ENCODE peak calls at places on chromosomes 11 and 22, in six cellular contexts. One of them, this sample, is unnamed.

GRCh38 chr11:65545853-65546216 is 12.3 kb downstream of the LTBP3 start:
- DNase-seq in fibroblast of pulmonary artery: no peak
- DNase-seq in uterus: no peak
- DNase-seq in upper lobe of right lung: no peak
- DNase-seq in HCT116: no peak
- DNase-seq in K562: no peak
- DNase-seq in this sample: no peak

GRCh38 chr22:36253523-36254490 is 874 bp downstream of the APOL1 start:
- DNase-seq in upper lobe of right lung: no peak
- DNase-seq in fibroblast of pulmonary artery: peak; percentile 41
- DNase-seq in uterus: peak; percentile 73
- DNase-seq in HCT116: no peak
- DNase-seq in K562: peak; percentile 57
- DNase-seq in this sample: peak; percentile 44

GRCh38 chr22:27004434-27004833 is 347.0 kb downstream of the MIAT start:
- DNase-seq in K562: peak; percentile 1
- DNase-seq in uterus: no peak
- DNase-seq in HCT116: no peak
- DNase-seq in fibroblast of pulmonary artery: no peak
- DNase-seq in upper lobe of right lung: no peak
- DNase-seq in this sample: no peak

GRCh38 chr11:815675-816432 is 2.9 kb upstream of the PNPLA2 start:
- DNase-seq in K562: no peak
- DNase-seq in fibroblast of pulmonary artery: no peak
- DNase-seq in uterus: no peak
- DNase-seq in upper lobe of right lung: no peak
- DNase-seq in HCT116: no peak
- DNase-seq in this sample: no peak

GRCh38 chr11:63920870-63921417 is 4.0 kb upstream of the RCOR2 start:
- DNase-seq in HCT116: no peak
- DNase-seq in fibroblast of pulmonary artery: no peak
- DNase-seq in uterus: no peak
- DNase-seq in K562: peak; percentile 73
- DNase-seq in upper lobe of right lung: no peak
- DNase-seq in this sample: no peak

GRCh38 chr11:36464720-36465119 is 45.4 kb downstream of the TRAF6 start:
- DNase-seq in K562: no peak
- DNase-seq in fibroblast of pulmonary artery: no peak
- DNase-seq in HCT116: no peak
- DNase-seq in uterus: no peak
- DNase-seq in upper lobe of right lung: no peak
- DNase-seq in this sample: no peak

GRCh38 chr11:102850973-102851745 is 7.8 kb upstream of the MMP3 start:
- DNase-seq in upper lobe of right lung: no peak
- DNase-seq in K562: no peak
- DNase-seq in uterus: no peak
- DNase-seq in HCT116: no peak
- DNase-seq in fibroblast of pulmonary artery: peak; percentile 27
- DNase-seq in this sample: no peak

GRCh38 chr11:62850911-62851806 is 11.8 kb upstream of the WDR74 start:
- DNase-seq in HCT116: peak; percentile 47
- DNase-seq in fibroblast of pulmonary artery: no peak
- DNase-seq in upper lobe of right lung: no peak
- DNase-seq in uterus: no peak
- DNase-seq in K562: peak; percentile 70
- DNase-seq in this sample: no peak

GRCh38 chr11:95790933-95791247 is 592 bp downstream of the CEP57 start:
- DNase-seq in HCT116: peak; percentile 28
- DNase-seq in uterus: peak; percentile 65
- DNase-seq in K562: peak; percentile 88
- DNase-seq in fibroblast of pulmonary artery: peak; percentile 71
- DNase-seq in upper lobe of right lung: peak; percentile 89
- DNase-seq in this sample: no peak

GRCh38 chr11:106794058-106794457 is 224.2 kb downstream of the GUCY1A2 start:
- DNase-seq in K562: no peak
- DNase-seq in uterus: no peak
- DNase-seq in HCT116: no peak
- DNase-seq in upper lobe of right lung: no peak
- DNase-seq in fibroblast of pulmonary artery: peak; percentile 18
- DNase-seq in this sample: no peak

GRCh38 chr11:31240340-31240904 is 129.1 kb downstream of the DCDC1 start:
- DNase-seq in fibroblast of pulmonary artery: peak; percentile 69
- DNase-seq in upper lobe of right lung: no peak
- DNase-seq in uterus: no peak
- DNase-seq in K562: peak; percentile 68
- DNase-seq in HCT116: peak; percentile 59
- DNase-seq in this sample: no peak

GRCh38 chr11:77127969-77128691 is at the start of gene MYO7A:
- DNase-seq in upper lobe of right lung: peak; percentile 73
- DNase-seq in uterus: peak; percentile 42
- DNase-seq in fibroblast of pulmonary artery: peak; percentile 55
- DNase-seq in HCT116: no peak
- DNase-seq in K562: peak; percentile 54
- DNase-seq in this sample: peak; percentile 66

GRCh38 chr22:22380098-22381030 is 128.2 kb downstream of the ZNF280B start:
- DNase-seq in HCT116: no peak
- DNase-seq in uterus: no peak
- DNase-seq in K562: peak; percentile 80
- DNase-seq in fibroblast of pulmonary artery: no peak
- DNase-seq in upper lobe of right lung: no peak
- DNase-seq in this sample: no peak

GRCh38 chr22:49632199-49633009 is 195.3 kb downstream of the BRD1 start:
- DNase-seq in upper lobe of right lung: no peak
- DNase-seq in fibroblast of pulmonary artery: peak; percentile 62
- DNase-seq in HCT116: peak; percentile 7
- DNase-seq in uterus: no peak
- DNase-seq in K562: no peak
- DNase-seq in this sample: peak; percentile 75

GRCh38 chr22:44391026-44391425 is 78.3 kb upstream of the SHISAL1 start:
- DNase-seq in uterus: no peak
- DNase-seq in fibroblast of pulmonary artery: no peak
- DNase-seq in K562: no peak
- DNase-seq in upper lobe of right lung: no peak
- DNase-seq in HCT116: no peak
- DNase-seq in this sample: peak; percentile 16

GRCh38 chr22:50243704-50244419 is 961 bp downstream of the TUBGCP6 start:
- DNase-seq in HCT116: no peak
- DNase-seq in upper lobe of right lung: no peak
- DNase-seq in fibroblast of pulmonary artery: no peak
- DNase-seq in K562: no peak
- DNase-seq in uterus: no peak
- DNase-seq in this sample: no peak

GRCh38 chr11:116773203-116774112 is 671 bp upstream of the BUD13 start:
- DNase-seq in K562: no peak
- DNase-seq in fibroblast of pulmonary artery: no peak
- DNase-seq in upper lobe of right lung: no peak
- DNase-seq in HCT116: no peak
- DNase-seq in uterus: no peak
- DNase-seq in this sample: no peak

GRCh38 chr11:61554172-61554988 is 26.5 kb downstream of the SYT7 start:
- DNase-seq in K562: no peak
- DNase-seq in uterus: no peak
- DNase-seq in upper lobe of right lung: no peak
- DNase-seq in HCT116: no peak
- DNase-seq in fibroblast of pulmonary artery: no peak
- DNase-seq in this sample: no peak

GRCh38 chr11:71563401-71563800 is 2.0 kb upstream of the KRTAP5-10 start:
- DNase-seq in fibroblast of pulmonary artery: peak; percentile 55
- DNase-seq in uterus: no peak
- DNase-seq in HCT116: peak; percentile 51
- DNase-seq in K562: peak; percentile 65
- DNase-seq in upper lobe of right lung: no peak
- DNase-seq in this sample: no peak

GRCh38 chr11:129048911-129049310 is 106.2 kb upstream of the TP53AIP1 start:
- DNase-seq in upper lobe of right lung: no peak
- DNase-seq in HCT116: no peak
- DNase-seq in uterus: no peak
- DNase-seq in fibroblast of pulmonary artery: no peak
- DNase-seq in K562: no peak
- DNase-seq in this sample: no peak

GRCh38 chr11:79980916-79981315 is 540.1 kb upstream of the TENM4 start:
- DNase-seq in upper lobe of right lung: no peak
- DNase-seq in HCT116: no peak
- DNase-seq in uterus: no peak
- DNase-seq in fibroblast of pulmonary artery: no peak
- DNase-seq in K562: no peak
- DNase-seq in this sample: no peak

GRCh38 chr22:43474161-43475101 is 62.6 kb downstream of the MPPED1 start:
- DNase-seq in fibroblast of pulmonary artery: no peak
- DNase-seq in HCT116: no peak
- DNase-seq in K562: no peak
- DNase-seq in uterus: no peak
- DNase-seq in upper lobe of right lung: no peak
- DNase-seq in this sample: no peak

GRCh38 chr11:114285599-114285998 is 10.6 kb upstream of the NNMT start:
- DNase-seq in fibroblast of pulmonary artery: peak; percentile 65
- DNase-seq in upper lobe of right lung: no peak
- DNase-seq in HCT116: no peak
- DNase-seq in uterus: no peak
- DNase-seq in K562: peak; percentile 41
- DNase-seq in this sample: no peak

GRCh38 chr22:19759459-19759993 is 1.1 kb upstream of the TBX1 start:
- DNase-seq in fibroblast of pulmonary artery: no peak
- DNase-seq in K562: no peak
- DNase-seq in upper lobe of right lung: no peak
- DNase-seq in uterus: no peak
- DNase-seq in HCT116: no peak
- DNase-seq in this sample: no peak
- H3K4me3 ChIP-seq in fibroblast of pulmonary artery: no peak overlapping the region
- H3K4me3 ChIP-seq in K562: no peak overlapping the region
- H3K4me3 ChIP-seq in upper lobe of right lung: no peak overlapping the region
- H3K4me3 ChIP-seq in uterus: no peak overlapping the region
- H3K4me3 ChIP-seq in HCT116: no peak overlapping the region
- H3K4me3 ChIP-seq in this sample: peak overlapping the region; percentile 4

DNA sequence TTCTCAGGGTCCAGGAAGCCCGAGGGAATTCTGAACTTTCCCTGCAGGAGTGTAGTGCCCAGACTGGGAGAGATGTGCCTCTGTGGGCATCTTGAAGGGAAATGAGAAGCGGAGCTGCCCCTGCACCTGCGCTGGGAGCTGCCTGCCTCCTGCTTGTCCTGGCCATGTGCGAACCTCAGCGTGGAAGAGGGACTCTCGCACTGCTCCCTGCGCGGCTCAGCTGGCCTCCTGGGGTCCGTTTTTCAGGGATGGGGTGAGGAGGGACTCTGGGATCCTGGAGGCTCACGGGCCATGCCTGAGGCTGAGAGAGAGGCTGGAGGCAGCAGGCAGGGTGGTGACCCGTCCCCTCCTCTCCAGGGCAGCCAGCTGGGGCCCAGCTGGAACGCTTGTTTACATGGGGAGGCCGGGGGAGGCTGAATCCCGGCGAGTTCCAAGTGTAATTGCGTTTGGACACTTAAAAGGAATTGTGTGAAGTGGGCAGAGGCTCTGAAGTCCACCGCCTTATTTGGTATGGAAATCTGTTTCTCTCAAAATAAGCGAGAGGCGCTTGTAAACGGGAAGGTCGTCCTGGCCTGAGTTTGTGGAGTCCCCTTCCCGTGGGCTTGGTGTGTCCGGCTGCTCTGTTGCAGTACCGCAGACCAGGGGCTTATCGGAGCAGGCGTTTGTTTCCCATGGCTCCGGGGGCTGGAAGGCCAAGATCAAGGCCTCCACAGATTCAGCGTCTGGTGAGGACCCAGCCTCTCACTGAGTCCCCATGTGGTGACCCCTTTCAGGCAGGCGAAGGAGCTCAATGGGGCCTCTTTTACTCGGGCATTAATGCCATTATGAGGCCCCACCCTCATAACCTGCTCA is 1.3 kb upstream of the MRGPRF start:
- DNase-seq in K562: no peak
- DNase-seq in uterus: peak; percentile 91
- DNase-seq in upper lobe of right lung: no peak
- DNase-seq in HCT116: no peak
- DNase-seq in fibroblast of pulmonary artery: no peak
- DNase-seq in this sample: no peak
- H3K4me3 ChIP-seq in K562: no peak overlapping the region
- H3K4me3 ChIP-seq in uterus: peak overlapping the region; percentile 83
- H3K4me3 ChIP-seq in upper lobe of right lung: peak overlapping the region; percentile 54
- H3K4me3 ChIP-seq in HCT116: no peak overlapping the region
- H3K4me3 ChIP-seq in fibroblast of pulmonary artery: no peak overlapping the region
- H3K4me3 ChIP-seq in this sample: peak overlapping the region; percentile 53

GRCh38 chr22:41106122-41106968 is 14.0 kb downstream of the EP300 start:
- DNase-seq in fibroblast of pulmonary artery: peak; percentile 70
- DNase-seq in K562: no peak
- DNase-seq in HCT116: no peak
- DNase-seq in uterus: no peak
- DNase-seq in upper lobe of right lung: no peak
- DNase-seq in this sample: no peak
- H3K4me3 ChIP-seq in fibroblast of pulmonary artery: no peak overlapping the region
- H3K4me3 ChIP-seq in K562: no peak overlapping the region
- H3K4me3 ChIP-seq in HCT116: no peak overlapping the region
- H3K4me3 ChIP-seq in uterus: no peak overlapping the region
- H3K4me3 ChIP-seq in upper lobe of right lung: no peak overlapping the region
- H3K4me3 ChIP-seq in this sample: no peak overlapping the region

DNA sequence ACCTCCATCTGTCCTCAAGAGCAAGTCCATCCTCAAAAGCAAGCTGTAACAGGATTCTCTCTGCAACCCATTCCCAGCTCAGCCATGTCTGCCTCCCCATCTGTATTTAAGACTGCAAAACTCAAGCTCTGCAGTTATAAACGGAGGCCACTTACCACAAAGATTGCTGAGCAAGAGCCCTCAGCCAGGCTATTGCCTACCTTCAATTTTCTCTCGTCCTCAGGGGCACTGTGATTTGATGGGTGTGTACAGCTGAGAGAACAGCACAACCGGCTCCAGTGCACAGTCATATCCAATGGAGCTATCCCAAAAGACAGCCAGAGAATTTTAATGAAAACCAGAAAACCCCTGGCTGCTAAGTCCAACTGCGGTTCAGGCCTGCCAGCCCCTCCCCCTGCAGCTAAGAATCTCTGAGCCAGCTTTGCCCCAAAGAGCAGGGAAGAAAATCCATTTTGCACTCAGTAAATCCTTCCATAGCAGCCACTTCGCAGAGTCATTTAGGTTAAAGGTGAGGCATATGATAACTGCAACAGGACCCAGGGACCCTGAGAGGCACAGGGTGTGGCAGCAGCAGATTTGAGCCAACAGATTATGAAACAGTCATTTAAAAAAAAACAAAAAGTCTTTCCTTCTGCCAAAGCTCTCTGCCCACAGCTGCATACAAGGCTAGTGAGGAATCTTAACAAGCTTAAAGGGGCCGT is 37.6 kb downstream of the RAB30 start:
- DNase-seq in K562: peak; percentile 47
- DNase-seq in upper lobe of right lung: no peak
- DNase-seq in HCT116: no peak
- DNase-seq in fibroblast of pulmonary artery: peak; percentile 63
- DNase-seq in uterus: peak; percentile 54
- DNase-seq in this sample: peak; percentile 41
- H3K4me3 ChIP-seq in K562: no peak overlapping the region
- H3K4me3 ChIP-seq in upper lobe of right lung: peak overlapping the region; percentile 23
- H3K4me3 ChIP-seq in HCT116: no peak overlapping the region
- H3K4me3 ChIP-seq in fibroblast of pulmonary artery: peak overlapping the region; percentile 11
- H3K4me3 ChIP-seq in uterus: peak overlapping the region; percentile 5
- H3K4me3 ChIP-seq in this sample: peak overlapping the region; percentile 59

This sample was measured in psoas muscle.